ENCODE peak calls at places on chromosomes 5 and 9, in five cellular contexts. L is GM23338, O is GM12878, S is HepG2, Q is K562. Y is an unnamed sample.
A peak's percentile ranks its signal among the peaks of the same experiment; 100 is the strongest.

GRCh38 chr5:6820851-6821479 is 107.7 kb downstream of the TENT4A start:
- DNase-seq in L (peak; percentile 80), O (no peak), S (peak; percentile 47), Q (peak; percentile 89), Y (peak; percentile 46)

GRCh38 chr9:128575469-128575868 is 23.1 kb downstream of the SPTAN1 start:
- DNase-seq in L (no peak), O (no peak), S (no peak), Q (no peak), Y (no peak)

GRCh38 chr5:75322066-75322465 is 15.0 kb upstream of the HMGCR start:
- DNase-seq in L (peak; percentile 43), O (no peak), S (no peak), Q (no peak), Y (no peak)

GRCh38 chr9:19232117-19232829 is 1.8 kb downstream of the DENND4C start:
- DNase-seq in L (no peak), O (no peak), S (no peak), Q (no peak), Y (no peak)

GRCh38 chr9:118533101-118533500 is 828.9 kb downstream of the TLR4 start:
- DNase-seq in L (no peak), O (no peak), S (no peak), Q (no peak), Y (no peak)

GRCh38 chr5:37437716-37438115 is 58.6 kb downstream of the WDR70 start:
- DNase-seq in L (no peak), O (no peak), S (no peak), Q (no peak), Y (no peak)

GRCh38 chr9:89278551-89278950 is 32.4 kb upstream of the CKS2 start:
- DNase-seq in L (no peak), O (no peak), S (no peak), Q (no peak), Y (peak; percentile 16)

GRCh38 chr9:69149321-69149807 is 24.7 kb upstream of the TJP2 start:
- DNase-seq in L (peak; percentile 42), O (no peak), S (no peak), Q (no peak), Y (no peak)

GRCh38 chr5:170223906-170224305 is 8.9 kb upstream of the C5orf58 start:
- DNase-seq in L (no peak), O (no peak), S (no peak), Q (no peak), Y (no peak)

GRCh38 chr9:93167185-93167584 is 16.8 kb upstream of the WNK2 start:
- DNase-seq in L (no peak), O (no peak), S (no peak), Q (no peak), Y (no peak)

GRCh38 chr9:112755675-112756074 is 5.1 kb downstream of the SNX30 start:
- DNase-seq in L (no peak), O (no peak), S (no peak), Q (no peak), Y (no peak)

GRCh38 chr5:130066644-130067043 is 162.4 kb downstream of the CHSY3 start:
- DNase-seq in L (no peak), O (no peak), S (no peak), Q (no peak), Y (no peak)

GRCh38 chr5:68932830-68933434 is 160.9 kb upstream of the SLC30A5 start:
- DNase-seq in L (peak; percentile 79), O (no peak), S (no peak), Q (no peak), Y (peak; percentile 38)
- TF ChIP-seq JUNB in L (no peak), O (no peak), S (no peak), Q (no peak), Y (no peak)

DNA sequence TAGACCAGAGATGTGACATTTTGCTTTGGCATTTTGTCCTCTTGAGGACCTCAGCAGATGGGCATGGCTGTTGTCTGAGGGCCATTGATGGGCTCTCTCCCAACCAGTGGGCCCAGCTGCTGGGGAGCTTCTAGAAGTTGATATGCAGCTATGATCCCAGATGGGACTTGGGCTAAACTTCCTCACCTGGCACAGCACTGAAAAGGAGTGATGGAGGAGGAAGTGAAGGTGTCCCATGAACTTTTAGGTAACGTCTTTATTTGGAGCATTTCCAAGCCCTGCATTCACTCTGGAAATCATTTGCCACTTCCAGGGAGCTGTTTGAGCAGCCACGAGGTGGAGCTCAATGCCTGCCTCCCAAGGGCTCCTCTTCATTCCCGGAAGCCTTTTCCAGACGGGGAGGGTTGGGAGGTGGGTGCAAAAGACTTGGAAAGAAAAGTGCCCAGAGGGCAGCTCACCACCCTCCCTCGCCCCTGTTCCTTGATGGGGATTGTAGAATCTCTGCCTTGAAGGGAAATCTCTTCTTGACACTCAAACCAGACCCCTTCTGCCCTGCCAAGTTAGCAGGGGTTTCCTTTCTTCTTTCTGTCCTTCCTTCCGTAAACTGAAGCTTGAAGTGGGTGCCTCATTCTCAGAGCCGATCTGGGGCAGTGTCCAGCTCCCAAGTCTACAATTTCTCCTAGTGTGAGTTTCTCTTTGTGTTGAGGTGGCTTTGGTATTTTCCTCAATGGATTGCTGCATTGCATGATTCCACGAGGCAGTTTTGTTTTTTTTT is 18.1 kb upstream of the NEUROG1 start:
- DNase-seq in L (peak; percentile 78), O (no peak), S (peak; percentile 31), Q (peak; percentile 41), Y (peak; percentile 81)
- TF ChIP-seq JUNB in L (no peak), O (no peak), S (no peak), Q (no peak), Y (no peak)

GRCh38 chr5:43336159-43336558 is 22.9 kb upstream of the HMGCS1 start:
- DNase-seq in L (no peak), O (no peak), S (no peak), Q (no peak), Y (peak; percentile 49)
- TF ChIP-seq JUNB in L (no peak), O (peak; percentile 49), S (peak; percentile 29), Q (no peak), Y (peak; percentile 41)

GRCh38 chr5:148794275-148794674 is 32.1 kb upstream of the ADRB2 start:
- DNase-seq in L (no peak), O (no peak), S (no peak), Q (no peak), Y (no peak)
- TF ChIP-seq JUNB in L (no peak), O (no peak), S (no peak), Q (no peak), Y (no peak)

GRCh38 chr9:7180247-7180646 is 422.5 kb downstream of the KDM4C start:
- DNase-seq in L (no peak), O (no peak), S (no peak), Q (no peak), Y (no peak)

GRCh38 chr9:7186175-7186574 is 428.4 kb downstream of the KDM4C start:
- DNase-seq in L (peak; percentile 64), O (no peak), S (peak; percentile 16), Q (peak; percentile 23), Y (no peak)

GRCh38 chr9:7185612-7186011 is 427.8 kb downstream of the KDM4C start:
- DNase-seq in L (peak; percentile 67), O (no peak), S (peak; percentile 42), Q (no peak), Y (peak; percentile 83)
- TF ChIP-seq JUNB in L (no peak), O (no peak), S (no peak), Q (no peak), Y (peak; percentile 37)

DNA sequence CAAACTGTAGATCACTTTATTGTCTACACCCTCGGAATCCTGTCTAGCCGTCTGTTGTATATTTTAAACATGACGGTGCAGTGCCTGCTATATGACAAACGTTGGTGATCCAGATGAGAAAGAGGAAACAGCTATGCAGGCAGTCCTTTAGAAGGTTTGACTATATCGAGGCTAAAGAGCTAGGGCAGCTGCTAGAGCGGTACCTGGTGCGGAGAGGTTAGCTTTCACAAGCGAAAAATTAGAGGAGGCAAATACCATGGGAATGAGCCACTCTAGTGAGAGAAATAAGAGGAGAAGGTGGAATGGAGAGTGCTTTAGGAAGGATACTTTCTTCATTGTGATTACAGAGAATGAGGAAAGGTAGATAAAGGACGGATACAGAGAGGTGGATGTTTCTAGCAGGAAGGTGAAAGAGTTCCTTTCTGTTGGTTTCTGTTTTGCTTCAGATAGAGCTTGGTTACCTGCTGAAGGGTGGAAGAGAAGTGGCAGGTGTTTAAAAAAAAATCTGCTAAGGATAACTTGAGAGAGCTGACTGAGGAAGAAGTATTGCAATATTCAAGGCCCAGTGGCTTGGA is 973 bp upstream of the FBXL17 start:
- DNase-seq in L (peak; percentile 20), O (no peak), S (no peak), Q (peak; percentile 8), Y (no peak)
- TF ChIP-seq JUNB in L (no peak), O (no peak), S (no peak), Q (no peak), Y (no peak)

DNA sequence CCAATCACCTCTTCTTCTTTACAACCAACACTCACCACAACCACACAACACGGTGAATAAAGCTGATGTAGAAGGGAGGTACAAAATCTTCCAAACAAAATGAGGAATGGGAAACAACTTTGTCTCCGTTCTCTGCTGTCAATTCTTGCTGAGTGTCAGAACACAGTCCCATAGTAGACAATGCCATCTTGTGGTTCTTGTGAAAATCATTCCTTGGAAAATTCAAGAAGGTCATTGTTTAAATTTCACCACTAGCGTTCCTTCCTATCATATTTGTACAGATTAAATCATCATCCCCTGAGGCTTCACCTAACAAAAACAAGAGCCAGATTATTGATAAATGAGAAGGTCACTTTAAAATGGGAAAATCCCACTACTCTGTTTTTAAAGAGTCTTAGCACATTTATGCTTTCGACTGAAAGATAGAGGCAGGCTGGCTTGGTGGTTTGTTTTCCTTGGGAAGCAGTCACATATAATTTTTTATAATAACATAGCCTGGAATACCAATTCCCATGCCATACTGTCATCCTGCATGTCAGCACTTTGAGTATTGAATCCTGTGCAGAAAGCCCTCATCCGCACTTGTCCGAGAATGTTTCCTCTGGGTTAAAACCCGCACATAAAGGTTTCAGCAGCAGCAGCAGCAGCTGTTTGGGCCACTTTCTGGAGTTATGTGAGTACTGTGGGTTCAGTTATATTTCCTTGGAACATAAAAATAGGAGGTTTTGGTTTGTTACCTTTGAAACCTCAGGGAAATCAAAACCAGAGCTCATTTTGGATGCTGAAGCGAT is 395.0 kb upstream of the SMARCA2 start:
- DNase-seq in L (peak; percentile 51), O (no peak), S (peak; percentile 2), Q (no peak), Y (no peak)
- TF ChIP-seq JUNB in L (no peak), O (no peak), S (no peak), Q (no peak), Y (no peak)